ENCODE peak calls at places on chromosomes 13 and 19, in five cellular contexts. Q is T-helper 17 cell; R is esophagus mucosa; K is activated naive CD4-positive, alpha-beta T cell treated with anti-CD3 and anti-CD28 coated beads, Interleukin-2, amount 50 U/mL, for 72 hours; L is heart left ventricle. M is an unnamed sample.

GRCh38 chr19:45556835-45557234 is 27.8 kb downstream of the OPA3 start:
- ATAC-seq in K (no peak), Q (no peak), L (peak; percentile 38), R (no peak), M (no peak)

GRCh38 chr13:98584668-98585397 is 7.9 kb upstream of the STK24 start:
- ATAC-seq in L (no peak), Q (no peak), R (peak; percentile 71), K (no peak), M (peak; percentile 14)

GRCh38 chr13:47990427-47990826 is 10.6 kb downstream of the SUCLA2 start:
- ATAC-seq in K (no peak), Q (no peak), L (no peak), R (no peak), M (no peak)

GRCh38 chr19:11202488-11203193 is 5.3 kb upstream of the KANK2 start:
- ATAC-seq in Q (no peak), R (no peak), K (no peak), L (no peak), M (no peak)

GRCh38 chr19:44580366-44580895 is 32.9 kb upstream of the IGSF23 start:
- ATAC-seq in R (no peak), L (no peak), Q (no peak), K (no peak), M (no peak)

GRCh38 chr13:97430296-97430695 is 3.7 kb upstream of the RAP2A start:
- ATAC-seq in K (no peak), Q (no peak), R (no peak), L (no peak), M (no peak)

GRCh38 chr13:99273128-99273527 is 14.9 kb upstream of the GPR18 start:
- ATAC-seq in K (peak; percentile 34), R (no peak), L (no peak), Q (peak; percentile 39), M (no peak)

GRCh38 chr13:41915096-41915495 is 45.8 kb downstream of the VWA8 start:
- ATAC-seq in K (no peak), R (no peak), Q (no peak), L (no peak), M (no peak)

GRCh38 chr13:87131611-87132010 is 539.6 kb upstream of the SLITRK5 start:
- ATAC-seq in K (no peak), R (no peak), L (no peak), Q (no peak), M (no peak)

GRCh38 chr13:21010621-21011020 is 50.8 kb downstream of the LATS2 start:
- ATAC-seq in L (no peak), R (no peak), Q (peak; percentile 58), K (no peak), M (no peak)

GRCh38 chr19:15923702-15924101 is 10.6 kb downstream of the CYP4F11 start:
- ATAC-seq in K (no peak), R (no peak), L (no peak), Q (no peak), M (no peak)

GRCh38 chr19:18223860-18224524 is 2.2 kb downstream of the PDE4C start:
- ATAC-seq in R (peak; percentile 2), Q (peak; percentile 17), K (peak; percentile 14), L (no peak), M (peak; percentile 39)

GRCh38 chr19:38718747-38719543 is 25.3 kb downstream of the CAPN12 start:
- ATAC-seq in L (peak; percentile 28), R (peak; percentile 16), K (no peak), Q (no peak), M (peak; percentile 45)

GRCh38 chr19:56660381-56661105 is 11.0 kb downstream of the ZNF835 start:
- ATAC-seq in K (no peak), L (peak; percentile 20), R (no peak), Q (no peak), M (no peak)

GRCh38 chr19:39111593-39112199 is 13.9 kb upstream of the PAK4 start:
- ATAC-seq in R (peak; percentile 73), K (no peak), Q (no peak), L (no peak), M (peak; percentile 23)

GRCh38 chr13:75783906-75784485 is 147.9 kb downstream of the LMO7 start:
- ATAC-seq in K (no peak), L (no peak), R (no peak), Q (no peak), M (no peak)

GRCh38 chr13:25882732-25883357 is 169.0 kb downstream of the SHISA2 start:
- ATAC-seq in Q (peak; percentile 76), K (no peak), R (no peak), L (no peak), M (no peak)

GRCh38 chr19:13382633-13382938 is 123.7 kb downstream of the CACNA1A start:
- ATAC-seq in R (no peak), Q (no peak), K (no peak), L (no peak), M (no peak)

GRCh38 chr13:72195044-72195704 is 328.2 kb upstream of the DACH1 start:
- ATAC-seq in L (no peak), K (no peak), R (no peak), Q (no peak), M (no peak)

GRCh38 chr13:114129649-114130062 is 2.8 kb downstream of the RASA3 start:
- ATAC-seq in K (peak; percentile 4), Q (no peak), L (no peak), R (no peak), M (no peak)

GRCh38 chr19:55212447-55212846 is 3.1 kb upstream of the PTPRH start:
- ATAC-seq in Q (peak; percentile 33), L (no peak), R (no peak), K (peak; percentile 30), M (no peak)

GRCh38 chr13:41766439-41766838 is 194.5 kb downstream of the VWA8 start:
- ATAC-seq in Q (no peak), K (no peak), R (no peak), L (no peak), M (no peak)

GRCh38 chr19:41476583-41476982 is 33.6 kb downstream of the ERICH4 start:
- ATAC-seq in L (no peak), R (no peak), K (no peak), Q (no peak), M (no peak)

GRCh38 chr13:32846020-32846451 is 170.2 kb upstream of the KL start:
- ATAC-seq in R (no peak), L (no peak), Q (no peak), K (peak; percentile 78), M (no peak)

GRCh38 chr13:52924241-52925148 is 76.1 kb upstream of the PCDH8 start:
- ATAC-seq in L (no peak), R (no peak), K (no peak), Q (no peak), M (no peak)

GRCh38 chr13:48505597-48506091 is 27.2 kb downstream of the RCBTB2 start:
- ATAC-seq in L (peak; percentile 74), R (no peak), K (peak; percentile 87), Q (peak; percentile 92), M (no peak)